ENCODE peak calls at places on chromosomes 2 and 18, in eight cellular contexts. O is NCI-H1694 treated with DMSO at 0.1 percent for 48 hours; S is Daoy; J is left ventricle myocardium inferior; X is sigmoid colon; G is foreskin fibroblast; W is sciatic nerve; Q is stimulated activated naive CD8-positive, alpha-beta T cell treated with anti-CD3 and anti-CD28 coated beads, Interleukin-15, Interleukin-2, amounts not matched to agents 100 U/mL and 50 U/mL, for 24 hours. Y is an unnamed sample.
A peak's percentile ranks its signal among the peaks of the same experiment; 100 is the strongest.

GRCh38 chr2:64462940-64463339 is 9.0 kb downstream of the LGALSL start:
- DNase-seq in O (no peak), S (no peak), J (no peak), X (no peak), G (peak; percentile 63), W (no peak), Q (no peak), Y (no peak)

GRCh38 chr2:133077259-133077822 is 407.3 kb upstream of the LYPD1 start:
- DNase-seq in O (no peak), S (no peak), J (no peak), X (no peak), G (peak; percentile 11), W (no peak), Q (no peak), Y (no peak)

GRCh38 chr18:9094307-9095226 is 7.9 kb upstream of the NDUFV2 start:
- DNase-seq in O (no peak), S (no peak), J (no peak), X (no peak), G (peak; percentile 85), W (no peak), Q (peak; percentile 53), Y (no peak)

GRCh38 chr2:209387389-209387788 is 36.5 kb upstream of the MAP2 start:
- DNase-seq in O (no peak), S (no peak), J (no peak), X (peak; percentile 57), G (no peak), W (no peak), Q (no peak), Y (no peak)

GRCh38 chr2:201680743-201681142 is 17.7 kb downstream of the MPP4 start:
- DNase-seq in O (no peak), S (peak; percentile 35), J (no peak), X (no peak), G (peak; percentile 15), W (no peak), Q (peak; percentile 23), Y (no peak)

GRCh38 chr2:187500585-187501359 is 52.7 kb upstream of the CALCRL start:
- DNase-seq in O (no peak), S (peak; percentile 32), J (no peak), X (no peak), G (peak; percentile 56), W (no peak), Q (no peak), Y (no peak)

GRCh38 chr2:14633451-14634211 is 1.1 kb downstream of the LRATD1 start:
- DNase-seq in O (no peak), S (no peak), J (peak; percentile 15), X (peak; percentile 67), G (peak; percentile 5), W (peak; percentile 55), Q (peak; percentile 3), Y (no peak)

GRCh38 chr2:9189901-9190300 is 16.7 kb upstream of the ASAP2 start:
- DNase-seq in O (no peak), S (no peak), J (no peak), X (no peak), G (peak; percentile 34), W (no peak), Q (no peak), Y (no peak)

GRCh38 chr2:26477126-26477910 is 606 bp downstream of the OTOF start:
- DNase-seq in O (no peak), S (no peak), J (no peak), X (no peak), G (no peak), W (no peak), Q (peak; percentile 13), Y (no peak)